ENCODE peak calls at places on chromosome 9, in six cellular contexts. S is aorta, W is Panc1, D is OCI-LY7, H is A549, Z is cardiac muscle cell. V is an unnamed sample.
A peak's percentile ranks its signal among the peaks of the same experiment; 100 is the strongest.

GRCh38 chr9:37566716-37567115 is 9.5 kb downstream of the FBXO10 start:
- DNase-seq in H (no peak), D (no peak), Z (no peak), S (no peak), W (no peak), V (no peak)

GRCh38 chr9:91758491-91758981 is 191.5 kb downstream of the ROR2 start:
- DNase-seq in D (peak; percentile 40), S (no peak), W (no peak), Z (peak; percentile 74), H (peak; percentile 55), V (no peak)

GRCh38 chr9:2367970-2368369 is 253.6 kb upstream of the VLDLR start:
- DNase-seq in S (no peak), W (no peak), D (peak; percentile 8), H (no peak), Z (no peak), V (no peak)

GRCh38 chr9:132408521-132408920 is 1.5 kb upstream of the CFAP77 start:
- DNase-seq in W (no peak), Z (peak; percentile 21), D (no peak), S (no peak), H (no peak), V (no peak)

GRCh38 chr9:14096182-14096922 is 217.6 kb downstream of the NFIB start:
- DNase-seq in H (peak; percentile 82), W (no peak), D (no peak), Z (peak; percentile 83), S (no peak), V (no peak)

GRCh38 chr9:33331411-33331891 is 41.1 kb downstream of the NFX1 start:
- DNase-seq in D (no peak), H (no peak), S (no peak), W (no peak), Z (no peak), V (no peak)

GRCh38 chr9:7105095-7105494 is 347.3 kb downstream of the KDM4C start:
- DNase-seq in S (no peak), W (no peak), H (no peak), D (no peak), Z (peak; percentile 14), V (no peak)

GRCh38 chr9:97845763-97846162 is 7.3 kb upstream of the FOXE1 start:
- DNase-seq in D (no peak), H (peak; percentile 20), W (no peak), Z (no peak), S (no peak), V (no peak)

GRCh38 chr9:90927496-90927895 is 125.9 kb downstream of the SYK start:
- DNase-seq in Z (no peak), H (no peak), S (no peak), D (no peak), W (no peak), V (no peak)

GRCh38 chr9:123929177-123929869 is 603 bp downstream of the DENND1A start:
- DNase-seq in S (no peak), Z (no peak), H (no peak), D (peak; percentile 33), W (no peak), V (no peak)

GRCh38 chr9:124357591-124358361 is 57.5 kb downstream of the PSMB7 start:
- DNase-seq in H (no peak), D (peak; percentile 17), W (no peak), S (no peak), Z (no peak), V (peak; percentile 9)

GRCh38 chr9:132787748-132788159 is 90.3 kb downstream of the AK8 start:
- DNase-seq in S (no peak), D (no peak), W (no peak), H (no peak), Z (no peak), V (no peak)

GRCh38 chr9:12289711-12290110 is 403.5 kb upstream of the TYRP1 start:
- DNase-seq in Z (no peak), W (no peak), H (no peak), S (no peak), D (no peak), V (no peak)

GRCh38 chr9:70438341-70438924 is 24.0 kb upstream of the KLF9 start:
- DNase-seq in Z (peak; percentile 95), W (no peak), S (no peak), D (no peak), H (peak; percentile 77), V (no peak)

GRCh38 chr9:13090588-13090987 is 188.9 kb downstream of the MPDZ start:
- DNase-seq in S (no peak), H (no peak), Z (peak; percentile 14), D (no peak), W (no peak), V (no peak)

GRCh38 chr9:77386187-77386586 is 208.9 kb downstream of the VPS13A start:
- DNase-seq in D (no peak), H (no peak), S (no peak), W (no peak), Z (no peak), V (no peak)

GRCh38 chr9:114538241-114538640 is 33.0 kb upstream of the WHRN start:
- DNase-seq in D (peak; percentile 84), H (peak; percentile 70), W (no peak), S (no peak), Z (no peak), V (peak; percentile 22)

DNA sequence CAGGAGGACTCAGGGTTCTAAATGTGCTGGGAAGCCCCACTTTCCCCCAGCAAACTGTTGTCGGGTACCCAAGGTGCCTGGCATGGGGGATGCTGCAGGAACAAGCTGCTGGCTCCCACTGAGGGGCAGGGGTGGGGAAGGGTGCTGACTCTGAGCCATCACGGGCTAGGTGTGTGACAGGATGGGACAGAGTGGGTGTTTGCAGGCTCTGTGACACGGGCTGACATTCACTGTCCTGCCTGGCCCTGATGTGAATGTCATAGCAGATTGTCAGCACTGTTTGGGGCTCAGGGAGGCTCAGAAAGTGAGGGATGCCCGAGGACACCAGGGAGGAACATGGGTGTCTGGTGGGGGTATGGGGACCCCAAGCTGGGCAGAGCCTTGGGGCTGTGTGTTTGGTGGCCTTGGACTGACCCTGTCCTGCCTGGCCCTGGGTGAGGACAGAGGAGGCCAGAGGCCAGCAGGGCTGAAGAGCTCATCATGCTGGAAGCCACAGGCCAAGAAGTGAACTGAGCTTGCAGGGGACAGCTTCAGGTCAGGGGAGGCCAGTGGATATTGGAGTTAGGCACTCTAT is 20.6 kb downstream of the WNK2 start:
- DNase-seq in D (no peak), W (no peak), H (no peak), S (peak; percentile 55), Z (no peak), V (no peak)
- H3K4me1 ChIP-seq in D (peaks cover 9% of the 10 kb centered on the region), W (peaks cover 14% of the 10 kb centered on the region), H (peaks cover 12% of the 10 kb centered on the region), S (no peaks in the 10 kb centered on the region), Z (peaks cover 87% of the 10 kb centered on the region), V (no peaks in the 10 kb centered on the region)

GRCh38 chr9:10479172-10479571 is 133.6 kb downstream of the PTPRD start:
- DNase-seq in D (no peak), Z (no peak), S (no peak), H (peak; percentile 9), W (no peak), V (no peak)
- H3K9me3 ChIP-seq in D (no peaks in the 10 kb centered on the region), Z (no peaks in the 10 kb centered on the region), S (no peaks in the 10 kb centered on the region), H (no peaks in the 10 kb centered on the region), W (no peaks in the 10 kb centered on the region), V (peaks cover 3% of the 10 kb centered on the region)

GRCh38 chr9:16102154-16102553 is 549.3 kb downstream of the CCDC171 start:
- DNase-seq in H (no peak), W (no peak), Z (no peak), S (no peak), D (no peak), V (no peak)
- H3K4me1 ChIP-seq in H (no peaks in the 10 kb centered on the region), W (no peaks in the 10 kb centered on the region), Z (peaks cover 34% of the 10 kb centered on the region), S (no peaks in the 10 kb centered on the region), D (no peaks in the 10 kb centered on the region), V (no peaks in the 10 kb centered on the region)

DNA sequence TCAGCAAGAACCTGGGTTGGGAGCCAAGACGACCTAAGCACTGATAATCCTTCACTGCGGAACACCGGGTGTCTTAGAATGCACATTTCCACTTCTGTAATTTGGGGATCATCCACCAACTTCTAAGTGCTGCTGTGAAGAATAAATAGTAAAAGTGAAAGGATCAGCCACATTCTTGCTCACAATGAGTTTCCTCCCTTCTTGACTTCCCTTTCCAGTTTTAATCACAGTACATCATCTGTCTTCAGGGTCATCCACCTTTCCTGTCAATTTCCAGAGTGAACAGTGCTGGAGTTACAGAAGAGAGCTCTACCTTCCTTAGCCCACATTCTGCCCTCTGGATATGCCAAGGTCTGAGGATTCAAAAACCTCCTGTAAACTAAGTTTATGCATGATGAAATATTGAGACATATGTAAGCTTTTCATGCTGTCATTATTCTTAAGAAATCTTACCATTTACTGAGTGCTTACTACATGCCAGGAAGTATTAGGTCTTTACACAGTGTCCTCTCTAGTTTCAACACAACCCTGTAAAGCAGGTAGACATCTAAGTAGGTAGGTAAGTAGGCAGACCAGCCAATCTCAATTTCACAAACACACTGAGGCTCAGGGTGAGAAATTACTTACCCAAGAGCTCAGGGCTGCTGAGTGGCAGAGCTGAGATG is 105.3 kb downstream of the CDK5RAP2 start:
- DNase-seq in H (no peak), Z (peak; percentile 67), W (no peak), S (no peak), D (no peak), V (no peak)
- H3K9me3 ChIP-seq in H (no peaks in the 10 kb centered on the region), Z (no peaks in the 10 kb centered on the region), W (no peaks in the 10 kb centered on the region), S (no peaks in the 10 kb centered on the region), D (no peaks in the 10 kb centered on the region), V (no peaks in the 10 kb centered on the region)

DNA sequence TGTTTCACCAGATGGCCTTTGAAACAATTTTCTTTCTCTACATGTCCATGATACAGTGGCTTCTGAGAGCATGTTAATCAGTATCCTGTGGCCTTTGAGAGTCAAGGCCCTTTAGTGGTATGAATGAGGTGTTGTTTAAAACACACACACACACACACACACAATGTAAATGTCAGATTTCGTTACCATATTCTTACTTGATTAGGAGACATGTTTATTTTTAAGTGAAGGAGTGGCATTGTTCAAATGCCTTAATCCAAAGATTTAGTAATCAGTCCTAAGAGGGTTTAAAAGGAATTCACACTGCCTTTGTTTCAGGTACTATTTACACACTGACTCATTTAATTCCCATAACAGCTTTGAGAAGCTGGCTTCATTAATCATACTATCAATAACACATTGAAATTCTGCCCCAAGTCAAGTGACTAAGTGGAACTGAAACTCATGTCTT is 124.5 kb downstream of the ALDH1A1 start:
- DNase-seq in S (no peak), H (peak; percentile 86), D (no peak), W (no peak), Z (no peak), V (no peak)
- H3K4me1 ChIP-seq in S (no peaks in the 10 kb centered on the region), H (peaks cover 47% of the 10 kb centered on the region), D (no peaks in the 10 kb centered on the region), W (no peaks in the 10 kb centered on the region), Z (no peaks in the 10 kb centered on the region), V (no peaks in the 10 kb centered on the region)

DNA sequence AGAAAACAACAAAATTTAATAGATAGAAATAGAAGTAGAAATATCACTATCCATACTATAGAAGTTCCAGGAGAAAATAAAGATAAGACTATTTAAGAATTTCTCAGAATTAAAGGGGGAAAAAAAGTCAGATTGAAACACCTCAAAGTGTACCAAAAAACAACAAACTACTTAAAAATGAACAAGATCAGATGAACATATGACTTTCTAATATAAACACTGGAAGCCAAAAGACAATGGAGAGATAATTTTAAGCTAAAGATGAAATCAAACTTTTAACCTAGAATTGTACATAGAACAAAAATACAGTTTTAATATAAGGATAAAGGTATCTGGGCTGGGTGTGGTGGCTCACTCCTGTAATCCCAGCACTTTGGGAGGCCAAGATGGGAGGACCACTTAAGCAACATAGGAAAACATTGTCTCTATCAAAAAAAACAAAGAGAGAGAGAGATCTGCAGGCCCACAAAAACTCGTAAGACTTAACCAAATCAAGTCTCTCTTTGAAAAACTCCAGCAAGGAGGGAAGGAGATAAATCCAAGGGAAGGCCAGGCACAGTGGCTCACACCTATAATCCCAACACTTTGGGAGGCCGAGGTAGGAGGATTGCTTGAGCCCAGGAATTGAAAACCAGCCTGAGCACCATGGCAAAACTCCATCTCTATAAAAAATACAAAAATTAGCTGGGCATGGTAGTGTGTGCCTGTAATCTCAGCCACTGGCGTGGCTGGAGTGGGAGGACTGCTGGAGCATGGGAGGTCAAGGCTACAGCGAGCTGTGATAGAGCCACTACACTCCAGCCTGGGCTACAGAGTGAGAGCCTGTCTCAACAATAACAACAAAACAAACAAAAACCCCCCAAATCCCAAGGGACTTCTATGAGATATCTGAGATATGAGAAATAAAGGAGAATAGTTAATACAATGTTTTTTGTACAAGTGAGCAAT is 32.4 kb downstream of the ABHD17B start:
- DNase-seq in S (no peak), H (no peak), Z (no peak), D (no peak), W (no peak), V (no peak)
- H3K9me3 ChIP-seq in S (peaks cover 1% of the 10 kb centered on the region), H (peaks cover 68% of the 10 kb centered on the region), Z (no peaks in the 10 kb centered on the region), D (peaks cover 71% of the 10 kb centered on the region), W (peaks cover 15% of the 10 kb centered on the region), V (peaks cover 33% of the 10 kb centered on the region)